ENCODE peak calls at places on chromosome 1, in six cellular contexts. Z is neuronal stem cell, R is H1, D is IMR-90, B is mesendoderm, V is trophoblast cell. X is an unnamed sample.

GRCh38 chr1:200221614-200222282 is 188.1 kb downstream of the ZNF281 start:
- DNase-seq in D (no peak), R (no peak), V (no peak), Z (no peak), B (no peak), X (no peak)

GRCh38 chr1:30283199-30283962 is 440.0 kb downstream of the MATN1 start:
- DNase-seq in D (no peak), B (no peak), R (peak), V (no peak), Z (no peak), X (no peak)

GRCh38 chr1:3066826-3067225 is 2.2 kb upstream of the PRDM16 start:
- DNase-seq in D (no peak), B (no peak), R (peak), Z (no peak), V (no peak), X (no peak)

GRCh38 chr1:74502432-74502831 is 10.0 kb downstream of the LRRC53 start:
- DNase-seq in D (peak), Z (peak), R (no peak), V (peak), B (peak), X (peak)

GRCh38 chr1:156471496-156472490 is 28.8 kb downstream of the MEF2D start:
- DNase-seq in Z (no peak), V (no peak), R (no peak), B (no peak), D (no peak), X (no peak)

GRCh38 chr1:110049801-110050601 is 15.6 kb downstream of the STRIP1 start:
- DNase-seq in Z (no peak), D (no peak), V (no peak), B (no peak), R (no peak), X (no peak)

GRCh38 chr1:180143359-180143758 is 11.3 kb upstream of the QSOX1 start:
- DNase-seq in Z (no peak), B (no peak), D (no peak), R (no peak), V (no peak), X (no peak)

GRCh38 chr1:31798086-31798432 is 17.8 kb downstream of the SPOCD1 start:
- DNase-seq in B (no peak), D (no peak), V (no peak), Z (no peak), R (no peak), X (no peak)

GRCh38 chr1:37865348-37866119 is 6.1 kb upstream of the MTF1 start:
- DNase-seq in Z (no peak), V (no peak), D (peak), R (no peak), B (no peak), X (no peak)

GRCh38 chr1:229066591-229066990 is 204.3 kb upstream of the RAB4A start:
- DNase-seq in Z (no peak), B (no peak), D (no peak), R (no peak), V (no peak), X (no peak)

GRCh38 chr1:211910917-211911485 is 80.4 kb upstream of the LPGAT1 start:
- DNase-seq in D (peak), Z (no peak), V (no peak), B (no peak), R (no peak), X (no peak)

GRCh38 chr1:233569636-233570035 is 44.3 kb upstream of the KCNK1 start:
- DNase-seq in B (no peak), V (no peak), D (no peak), Z (no peak), R (no peak), X (no peak)

GRCh38 chr1:101723415-101723814 is 273.3 kb downstream of the OLFM3 start:
- DNase-seq in B (no peak), D (no peak), R (no peak), V (no peak), Z (no peak), X (no peak)

GRCh38 chr1:161008857-161009554 is 11.9 kb downstream of the F11R start:
- DNase-seq in R (no peak), D (peak), Z (no peak), B (peak), V (peak), X (no peak)

GRCh38 chr1:30675761-30676160 is 47.6 kb downstream of the MATN1 start:
- DNase-seq in R (no peak), Z (no peak), V (no peak), B (no peak), D (peak), X (no peak)

GRCh38 chr1:180343931-180344406 is 113.9 kb downstream of the LHX4 start:
- DNase-seq in R (no peak), Z (no peak), D (peak), V (no peak), B (no peak), X (no peak)

GRCh38 chr1:192559115-192560006 is 16.2 kb upstream of the RGS1 start:
- DNase-seq in D (peak), B (peak), R (no peak), V (no peak), Z (no peak), X (no peak)

DNA sequence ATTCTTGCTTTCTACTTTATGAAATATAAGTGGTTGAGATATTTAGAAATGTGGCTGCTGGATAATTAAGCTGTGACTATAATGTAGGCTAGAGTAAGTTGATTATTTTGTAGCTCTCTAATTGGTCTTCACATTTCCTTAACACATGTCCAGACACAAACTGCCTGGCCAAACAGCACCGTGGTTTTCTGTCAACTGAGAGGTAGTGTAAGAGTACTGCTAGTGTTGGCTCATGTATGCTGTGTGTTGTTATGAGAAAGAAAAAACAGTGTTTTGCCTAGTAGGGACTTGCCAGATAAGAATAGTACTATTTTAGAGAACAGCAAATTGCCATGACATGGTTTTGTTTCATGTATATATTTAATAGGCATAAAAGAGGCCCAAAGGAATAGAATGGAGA is 37.1 kb downstream of the TMED5 start:
- DNase-seq in B (no peak), V (no peak), D (no peak), Z (no peak), R (no peak), X (no peak)
- H2BK5ac ChIP-seq in B (no peak), V (no peak), D (no peak), Z (no peak), R (no peak), X (no peak)

DNA sequence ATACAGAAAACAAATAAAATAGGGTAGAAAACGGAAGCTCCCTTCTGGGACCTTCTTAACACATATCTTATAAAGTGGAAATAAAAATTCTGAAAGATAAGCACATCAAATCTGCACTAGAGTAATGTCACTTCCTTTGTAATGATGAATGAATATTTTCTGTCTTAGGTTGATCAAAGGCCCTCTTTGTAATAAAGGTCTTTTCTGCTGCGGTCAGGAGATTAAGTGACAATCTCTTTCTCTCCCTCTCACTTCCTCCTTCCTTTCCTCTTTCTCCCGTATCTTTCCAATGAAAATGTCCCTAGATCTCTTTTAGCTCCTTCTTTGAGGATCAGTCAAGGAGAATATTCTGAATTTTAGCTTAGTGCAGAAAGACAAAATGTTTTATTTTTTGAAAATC is 33.8 kb downstream of the TMCO1 start:
- DNase-seq in B (no peak), D (no peak), V (no peak), Z (no peak), R (no peak), X (no peak)
- H3K23ac ChIP-seq in B (no peak), D (no peak), V (no peak), Z (no peak), R (no peak), X (no peak)

GRCh38 chr1:222843434-222844107 is 28.7 kb downstream of the DISP1 start:
- DNase-seq in R (no peak), Z (no peak), V (no peak), D (no peak), B (no peak), X (no peak)
- H2BK5ac ChIP-seq in R (no peak), Z (no peak), V (no peak), D (no peak), B (no peak), X (no peak)

GRCh38 chr1:88683848-88684481 is at the start of gene PKN2:
- DNase-seq in B (peak), V (peak), R (peak), D (peak), Z (peak), X (peak)
- H3K23ac ChIP-seq in B (peak), V (no peak), R (no peak), D (peak), Z (peak), X (no peak)

DNA sequence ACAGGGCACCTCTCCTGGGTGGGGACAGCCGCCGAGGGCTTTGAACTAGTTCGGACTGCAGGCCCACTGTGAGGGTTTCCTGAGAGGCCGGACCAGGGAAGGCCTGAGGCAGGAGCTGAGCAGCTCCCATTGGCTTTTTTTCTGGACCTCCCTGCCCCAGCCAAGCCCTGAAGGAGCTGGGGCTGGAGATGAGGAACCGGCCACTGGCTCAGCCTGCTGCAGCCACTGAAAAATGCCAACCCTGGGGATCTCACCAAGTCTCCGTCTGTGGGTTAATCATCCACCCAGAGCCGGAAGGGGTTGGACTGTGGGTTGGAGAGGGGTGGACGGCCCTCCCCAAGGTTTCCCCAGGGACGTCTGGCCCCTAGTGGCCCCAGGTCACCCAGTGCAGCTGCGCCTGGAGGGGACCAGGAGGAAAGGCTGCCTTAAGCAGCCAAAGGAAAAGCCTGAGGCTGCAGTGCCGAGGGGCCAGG is 2.5 kb downstream of the VWA1 start:
- DNase-seq in Z (no peak), R (no peak), V (no peak), B (no peak), D (no peak), X (no peak)
- H2BK5ac ChIP-seq in Z (no peak), R (no peak), V (no peak), B (no peak), D (no peak), X (no peak)

DNA sequence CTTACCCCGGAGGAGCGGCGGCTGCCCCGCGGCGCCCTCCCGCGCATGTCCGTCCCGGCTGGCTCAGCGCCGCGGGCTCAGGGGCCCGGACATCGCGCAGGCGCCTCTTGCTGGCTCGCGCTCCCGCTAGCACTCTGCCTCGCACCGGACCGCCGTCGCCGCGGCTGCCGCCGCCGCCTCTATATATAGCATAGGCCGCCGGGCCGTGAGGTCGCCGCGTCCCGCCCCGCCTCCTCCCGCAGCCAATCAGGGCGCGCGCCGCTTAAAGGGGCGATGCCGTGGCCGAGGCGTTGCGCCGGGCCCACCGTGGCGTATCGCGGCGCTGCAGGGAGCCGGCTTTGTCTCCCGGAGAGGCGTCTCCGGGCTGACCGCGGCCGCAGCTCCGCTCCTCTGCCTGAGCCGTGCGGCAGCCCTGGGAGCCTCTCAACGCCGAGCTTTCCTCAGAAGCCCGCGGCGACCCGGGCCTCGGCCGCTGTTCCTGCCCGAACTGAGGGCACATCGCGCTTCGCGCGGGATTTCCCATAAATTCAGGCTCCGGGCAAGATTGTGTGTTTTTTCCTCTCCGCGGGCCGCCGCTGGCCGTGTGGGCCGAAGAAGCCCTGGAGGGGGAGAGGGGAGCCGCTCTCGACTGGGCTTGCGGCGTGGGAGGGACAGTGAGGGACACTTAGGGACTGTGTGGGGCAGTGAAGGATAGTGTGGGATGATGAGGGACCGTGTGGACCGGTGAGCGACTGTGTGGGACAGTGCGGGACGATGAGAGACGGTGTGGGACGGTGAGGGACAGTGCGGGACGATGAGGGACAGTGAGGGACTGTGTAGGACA is at the start of gene ERRFI1:
- DNase-seq in Z (peak), R (peak), B (peak), D (peak), V (peak), X (peak)
- H3K23ac ChIP-seq in Z (peak), R (no peak), B (peak), D (peak), V (peak), X (no peak)

DNA sequence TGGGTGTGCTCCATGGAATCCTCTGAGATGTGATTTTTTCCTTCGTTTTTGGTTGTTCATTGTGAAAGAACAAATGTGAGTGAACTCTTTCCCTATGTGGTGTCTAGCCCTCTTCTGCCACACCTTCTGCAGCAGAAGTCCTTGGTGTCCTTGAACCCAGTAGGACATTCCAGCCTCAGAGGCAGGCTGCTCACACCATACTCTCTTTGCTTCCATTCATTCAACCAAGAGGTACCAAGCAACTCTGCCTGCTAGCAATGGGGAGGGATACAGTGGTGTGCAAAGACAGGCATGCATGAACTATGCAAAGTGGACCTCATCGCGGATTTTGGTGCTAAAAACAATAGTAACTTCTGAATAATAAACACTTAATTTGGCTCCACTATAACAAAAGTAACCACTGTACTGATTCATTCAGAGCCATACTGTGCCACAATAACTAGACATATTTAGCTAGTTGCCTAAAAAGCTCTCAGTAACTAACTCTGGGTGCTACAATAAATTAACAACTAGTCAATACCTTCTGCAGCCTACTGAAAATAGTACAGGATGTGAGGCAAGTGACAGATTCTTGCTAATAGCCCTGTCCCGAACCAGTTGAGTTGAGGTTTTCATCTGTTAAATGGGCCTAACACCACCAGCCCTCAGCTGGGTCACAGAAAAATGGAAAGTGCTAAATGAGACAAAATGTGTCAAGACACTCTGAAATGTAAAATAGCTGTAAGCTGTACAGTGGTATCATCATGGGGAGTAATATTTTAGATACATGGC is 155.4 kb downstream of the SLC45A1 start:
- DNase-seq in B (no peak), Z (no peak), D (no peak), V (no peak), R (no peak), X (no peak)
- H2BK5ac ChIP-seq in B (no peak), Z (no peak), D (no peak), V (no peak), R (no peak), X (no peak)

GRCh38 chr1:6580588-6581270 is 935 bp downstream of the ZBTB48 start:
- DNase-seq in Z (no peak), V (no peak), R (no peak), D (no peak), B (peak), X (no peak)
- H3K23ac ChIP-seq in Z (peak), V (no peak), R (no peak), D (peak), B (no peak), X (no peak)

DNA sequence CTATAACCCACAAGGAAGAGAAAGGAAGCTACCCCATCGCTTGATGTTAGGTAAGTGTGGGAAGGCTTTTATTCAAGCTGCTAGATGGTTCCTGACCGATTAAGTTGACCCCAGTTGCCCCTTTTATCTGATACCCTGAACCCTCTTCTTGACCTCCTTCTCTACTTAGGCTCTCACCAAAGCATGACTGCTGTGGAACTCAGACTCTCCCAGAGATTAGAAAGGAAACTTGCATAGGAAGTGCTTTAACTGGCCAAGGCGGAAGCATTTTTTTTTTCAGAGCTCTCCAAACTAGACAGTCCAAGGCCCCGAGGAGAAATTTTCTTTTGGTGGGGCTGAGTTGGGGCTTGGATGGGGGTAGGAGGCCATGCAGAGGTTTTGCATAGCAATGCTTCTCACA is 101.3 kb upstream of the USP24 start:
- DNase-seq in Z (no peak), R (no peak), B (no peak), D (no peak), V (no peak), X (no peak)
- H2BK5ac ChIP-seq in Z (no peak), R (no peak), B (no peak), D (no peak), V (no peak), X (no peak)

DNA sequence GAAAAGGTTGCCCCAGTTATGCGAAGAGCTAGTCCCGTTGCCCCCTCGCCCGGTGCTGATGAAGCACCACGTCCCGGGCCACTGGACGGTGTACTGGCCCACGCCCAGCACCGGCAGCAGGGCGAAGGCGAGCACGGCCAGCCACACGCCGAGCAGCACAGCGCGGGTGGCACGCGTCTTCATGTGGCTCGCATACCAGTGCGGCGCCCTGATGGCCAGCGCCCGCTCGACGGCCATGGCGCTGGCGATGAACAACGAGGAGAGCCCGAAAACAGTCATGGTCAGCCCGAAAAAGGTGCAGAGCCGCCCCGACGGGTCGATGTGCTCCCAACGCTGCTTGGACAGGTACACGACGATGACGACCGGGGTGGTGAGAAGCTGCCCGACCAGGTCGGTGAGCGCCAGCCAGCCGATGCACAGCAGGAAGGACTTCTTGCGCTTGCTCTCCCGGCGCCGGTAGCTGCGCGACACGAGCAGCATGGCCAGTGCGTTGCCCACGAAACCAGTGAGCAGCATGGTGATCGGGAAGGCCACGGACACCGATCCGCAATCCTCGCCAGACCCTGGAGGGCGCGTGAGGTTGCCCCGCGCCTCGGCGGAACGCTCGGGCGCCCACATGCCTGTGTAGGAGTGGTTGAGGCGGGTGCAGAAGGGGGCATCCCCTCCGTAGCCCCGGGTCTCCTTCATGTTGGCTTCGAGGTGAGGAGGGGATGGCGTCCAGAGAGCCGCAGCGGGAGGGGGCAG is 553 bp downstream of the PTGER3 start:
- DNase-seq in Z (no peak), D (no peak), B (peak), V (peak), R (peak), X (peak)
- H3K23ac ChIP-seq in Z (peak), D (peak), B (no peak), V (no peak), R (no peak), X (no peak)

X was measured in H9.